ENCODE peak calls at places on chromosomes 5 and 9, in seven cellular contexts. U is fibroblast of lung, X is mammary epithelial cell, S is astrocyte, C is keratinocyte, K is H9, Q is HCT116. R is an unnamed sample.

GRCh38 chr9:120413121-120414048 is 166.6 kb downstream of the CDK5RAP2 start:
- DNase-seq in U (no peak), X (no peak), S (no peak), C (no peak), K (peak), Q (no peak), R (no peak)

GRCh38 chr5:102902647-102903046 is 147.5 kb downstream of the PAM start:
- DNase-seq in U (no peak), X (peak), S (no peak), C (no peak), K (no peak), Q (no peak), R (peak)

GRCh38 chr5:151869843-151870242 is 54.8 kb downstream of the GLRA1 start:
- DNase-seq in U (no peak), X (no peak), S (no peak), C (no peak), K (no peak), Q (no peak), R (no peak)

GRCh38 chr5:148963679-148964078 is 99.2 kb downstream of the SH3TC2 start:
- DNase-seq in U (no peak), X (no peak), S (no peak), C (no peak), K (no peak), Q (no peak), R (no peak)

GRCh38 chr9:36263662-36264061 is 5.4 kb upstream of the GNE start:
- DNase-seq in U (no peak), X (no peak), S (no peak), C (no peak), K (no peak), Q (no peak), R (no peak)

GRCh38 chr5:67815455-67816391 is 399.8 kb upstream of the PIK3R1 start:
- DNase-seq in U (peak), X (peak), S (peak), C (no peak), K (no peak), Q (no peak), R (peak)

GRCh38 chr9:5922192-5922591 is 31.5 kb downstream of the MLANA start:
- DNase-seq in U (no peak), X (no peak), S (no peak), C (no peak), K (no peak), Q (no peak), R (no peak)

GRCh38 chr9:37966443-37967271 is 62.7 kb upstream of the SLC25A51 start:
- DNase-seq in U (no peak), X (no peak), S (no peak), C (no peak), K (no peak), Q (no peak), R (no peak)

GRCh38 chr5:38463634-38464521 is 92.6 kb downstream of the LIFR start:
- DNase-seq in U (peak), X (peak), S (peak), C (no peak), K (no peak), Q (peak), R (peak)

GRCh38 chr9:129751841-129752801 is 721 bp downstream of the PTGES start:
- DNase-seq in U (peak), X (peak), S (no peak), C (peak), K (no peak), Q (no peak), R (peak)

GRCh38 chr5:146644811-146645210 is 128.8 kb upstream of the GPR151 start:
- DNase-seq in U (no peak), X (no peak), S (no peak), C (no peak), K (no peak), Q (no peak), R (no peak)

GRCh38 chr9:36772449-36773370 is 200.0 kb downstream of the MELK start:
- DNase-seq in U (peak), X (peak), S (peak), C (no peak), K (peak), Q (no peak), R (peak)

GRCh38 chr5:1214163-1214935 is 10.8 kb upstream of the SLC6A18 start:
- DNase-seq in U (no peak), X (no peak), S (no peak), C (no peak), K (no peak), Q (no peak), R (no peak)

GRCh38 chr5:174624754-174625506 is 99.5 kb upstream of the MSX2 start:
- DNase-seq in U (peak), X (no peak), S (no peak), C (no peak), K (no peak), Q (no peak), R (no peak)

GRCh38 chr9:129481824-129482511 is 138.9 kb downstream of the C9orf50 start:
- DNase-seq in U (no peak), X (no peak), S (no peak), C (no peak), K (no peak), Q (no peak), R (no peak)

GRCh38 chr9:13181652-13182051 is 97.8 kb downstream of the MPDZ start:
- DNase-seq in U (peak), X (peak), S (peak), C (peak), K (no peak), Q (no peak), R (peak)

GRCh38 chr5:172380992-172381643 is 73.2 kb downstream of the SH3PXD2B start:
- DNase-seq in U (peak), X (no peak), S (peak), C (no peak), K (no peak), Q (no peak), R (peak)

GRCh38 chr5:61603211-61603908 is 271.3 kb downstream of the ZSWIM6 start:
- DNase-seq in U (no peak), X (no peak), S (peak), C (no peak), K (peak), Q (no peak), R (peak)

GRCh38 chr5:141843156-141843927 is 34.9 kb downstream of the PCDH1 start:
- DNase-seq in U (no peak), X (peak), S (peak), C (no peak), K (peak), Q (no peak), R (no peak)

GRCh38 chr9:120928720-120929389 is 2.3 kb upstream of the TRAF1 start:
- DNase-seq in U (no peak), X (peak), S (no peak), C (no peak), K (peak), Q (no peak), R (no peak)

GRCh38 chr9:115930472-115930871 is 223.1 kb upstream of the PAPPA start:
- DNase-seq in U (no peak), X (no peak), S (peak), C (no peak), K (no peak), Q (no peak), R (no peak)

GRCh38 chr5:168879929-168880328 is 300.8 kb upstream of the PANK3 start:
- DNase-seq in U (no peak), X (no peak), S (no peak), C (no peak), K (no peak), Q (no peak), R (no peak)

DNA sequence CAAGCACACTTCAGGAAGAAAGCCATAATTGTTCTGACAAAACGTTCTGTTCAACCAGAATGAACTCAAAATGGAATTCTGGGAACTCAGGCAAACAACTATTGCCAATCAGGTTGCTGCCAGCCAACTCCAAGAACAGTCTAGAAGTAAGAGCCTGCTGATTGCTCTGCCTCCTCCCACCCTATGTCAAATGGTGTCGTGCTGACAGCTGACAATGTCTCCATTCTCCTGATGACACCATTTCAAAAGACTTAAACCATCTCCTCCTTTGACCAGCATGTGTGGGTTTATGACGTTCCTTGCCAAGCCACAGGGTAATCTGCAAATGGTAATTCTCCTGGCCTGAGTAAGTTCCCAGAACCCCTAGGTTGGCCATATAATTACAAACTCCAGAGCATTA is 21.9 kb upstream of the PLIN2 start:
- DNase-seq in U (no peak), X (no peak), S (peak), C (no peak), K (no peak), Q (no peak), R (no peak)
- H3K9ac ChIP-seq in U (no peak), X (no peak), S (no peak), C (no peak), K (no peak), Q (no peak), R (no peak)

DNA sequence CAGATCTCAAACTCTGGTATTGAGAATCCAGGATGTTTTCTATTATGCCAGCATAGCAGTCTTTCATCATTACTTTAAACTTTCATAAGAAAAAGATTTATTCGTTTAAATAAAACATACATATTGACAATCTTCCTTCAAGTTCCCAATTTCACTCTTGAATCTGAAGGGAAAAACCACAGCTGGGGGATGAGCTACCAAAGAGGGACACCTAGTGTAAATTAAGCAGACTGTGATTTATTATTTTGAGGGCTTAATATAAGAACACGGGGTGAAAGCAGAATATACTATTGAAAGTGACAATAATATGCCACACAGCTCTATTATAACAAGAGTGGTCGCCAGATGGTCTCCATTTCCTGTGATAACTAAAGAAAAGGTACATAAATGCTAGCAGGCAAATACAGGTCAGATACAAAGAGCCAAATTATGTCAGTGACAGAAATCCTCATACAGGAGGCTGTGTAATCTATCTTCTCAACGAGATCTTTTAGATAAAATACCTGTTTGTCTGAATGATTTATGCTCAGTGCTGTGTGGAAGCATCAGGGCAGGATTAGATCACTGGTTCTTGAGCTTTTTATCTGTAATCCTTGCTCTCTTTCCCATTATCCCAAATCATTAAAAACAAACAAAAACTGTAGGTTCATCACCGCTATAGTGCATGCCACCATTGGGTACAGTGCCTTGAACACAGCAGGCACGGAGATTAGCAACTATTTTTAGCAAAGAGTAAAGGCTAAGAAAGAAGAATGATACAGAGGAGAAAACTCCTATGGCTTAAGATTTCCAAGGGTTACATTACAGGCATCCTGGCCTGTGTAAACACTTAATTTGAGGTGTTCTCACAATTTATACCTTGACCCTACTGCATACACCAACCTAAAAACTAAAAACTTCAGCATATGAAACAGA is 116.6 kb downstream of the DROSHA start:
- DNase-seq in U (no peak), X (no peak), S (no peak), C (no peak), K (no peak), Q (no peak), R (no peak)
- TF ChIP-seq CTCF in U (no peak), X (no peak), S (no peak), C (no peak), K (no peak), Q (no peak), R (no peak)

GRCh38 chr5:10548418-10549122 is 15.3 kb upstream of the ANKRD33B start:
- DNase-seq in U (no peak), X (no peak), S (no peak), C (no peak), K (no peak), Q (no peak), R (no peak)

GRCh38 chr5:10555134-10555733 is 8.6 kb upstream of the ANKRD33B start:
- DNase-seq in U (peak), X (peak), S (peak), C (peak), K (no peak), Q (no peak), R (peak)

GRCh38 chr5:10553476-10553875 is 10.4 kb upstream of the ANKRD33B start:
- DNase-seq in U (no peak), X (no peak), S (no peak), C (no peak), K (no peak), Q (no peak), R (no peak)

GRCh38 chr5:10550222-10550995 is 13.5 kb upstream of the ANKRD33B start:
- DNase-seq in U (peak), X (no peak), S (no peak), C (no peak), K (no peak), Q (no peak), R (no peak)

DNA sequence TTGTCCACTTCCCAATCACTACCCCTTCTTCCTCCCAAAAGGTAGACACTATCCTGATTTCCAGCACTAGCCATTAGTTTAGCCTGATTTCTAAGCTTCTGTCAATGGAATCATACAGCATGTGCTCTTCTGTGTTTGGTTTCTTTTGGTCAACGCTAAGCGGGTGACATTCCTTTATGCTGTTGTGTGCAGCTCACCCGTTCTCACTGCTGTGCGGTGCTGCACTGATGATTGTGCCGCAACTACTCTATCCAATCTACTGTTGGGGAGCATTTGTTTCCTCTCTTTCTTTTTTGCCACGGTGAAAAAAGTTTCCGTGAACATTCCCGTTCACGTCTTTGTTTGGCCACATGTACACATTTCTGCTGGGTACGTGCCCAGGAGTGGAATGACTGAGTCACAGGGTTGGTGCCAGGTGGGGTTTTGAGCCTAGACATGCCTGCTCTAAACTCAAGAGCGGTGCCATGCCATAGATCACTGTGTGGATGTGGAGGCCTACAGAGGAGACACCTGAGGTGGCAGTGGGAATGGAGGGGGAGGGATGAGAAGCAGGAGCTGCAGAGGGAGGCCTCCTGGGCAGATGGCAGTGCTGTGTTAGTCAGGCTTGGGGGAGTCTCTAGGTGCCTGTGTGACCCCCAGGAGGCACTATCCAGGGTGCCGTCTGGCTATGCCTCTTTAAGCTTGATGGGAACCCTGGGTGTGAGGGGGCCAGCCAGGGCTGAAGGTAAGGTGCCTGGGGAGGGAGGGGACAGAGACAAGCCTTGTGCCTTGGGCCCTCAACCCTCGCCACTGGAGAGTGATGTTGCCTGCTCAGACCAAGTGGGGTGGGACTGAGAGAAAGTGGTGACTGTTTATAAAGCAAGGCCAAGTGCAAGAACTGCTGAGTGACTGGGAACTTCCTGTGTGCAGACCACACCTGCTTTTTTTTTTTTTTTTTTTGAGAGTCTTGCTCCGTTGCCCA is 11.4 kb upstream of the ANKRD33B start:
- DNase-seq in U (no peak), X (no peak), S (peak), C (peak), K (no peak), Q (peak), R (peak)
- H3K27ac ChIP-seq in U (peak), X (peak), S (peak), C (peak), K (peak), Q (peak), R (peak)

GRCh38 chr5:83474170-83474796 is 2.7 kb downstream of the VCAN start:
- DNase-seq in U (peak), X (peak), S (peak), C (no peak), K (peak), Q (peak), R (peak)

GRCh38 chr5:83474986-83475385 is 3.4 kb downstream of the VCAN start:
- DNase-seq in U (no peak), X (no peak), S (no peak), C (no peak), K (no peak), Q (no peak), R (peak)

GRCh38 chr5:83475540-83476469 is 4.3 kb downstream of the VCAN start:
- DNase-seq in U (peak), X (peak), S (peak), C (no peak), K (no peak), Q (no peak), R (peak)

GRCh38 chr5:83473344-83474169 is 2.0 kb downstream of the VCAN start:
- DNase-seq in U (peak), X (peak), S (peak), C (no peak), K (peak), Q (peak), R (peak)

DNA sequence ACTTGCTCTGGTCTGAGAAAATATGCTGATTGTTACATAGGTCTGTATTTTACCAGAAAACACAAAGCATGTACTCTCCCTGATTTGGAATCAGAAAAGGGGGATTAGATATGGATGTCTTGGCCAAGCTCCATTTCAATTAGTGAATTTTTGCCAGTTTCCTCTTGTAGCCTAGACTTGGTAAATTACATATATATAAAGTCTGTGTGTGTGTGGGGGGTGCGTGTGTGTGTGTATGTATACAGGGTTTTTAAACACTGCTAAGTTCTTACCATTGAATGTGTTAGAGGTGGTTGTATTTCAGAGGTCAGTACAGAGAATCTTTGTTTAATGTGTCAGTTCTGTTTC is 4.9 kb downstream of the VCAN start:
- DNase-seq in U (no peak), X (no peak), S (no peak), C (no peak), K (no peak), Q (no peak), R (no peak)
- H3K9ac ChIP-seq in U (no peak), X (no peak), S (peak), C (no peak), K (peak), Q (no peak), R (no peak)

GRCh38 chr5:129135633-129136032 is 41.1 kb downstream of the ISOC1 start:
- DNase-seq in U (no peak), X (no peak), S (no peak), C (no peak), K (peak), Q (peak), R (peak)
- TF ChIP-seq CTCF in U (no peak), X (no peak), S (no peak), C (no peak), K (peak), Q (peak), R (peak)

R was measured in PC-3.